ENCODE peak calls at places on chromosome 11, in five cellular contexts. W, T, K, Y and A are unnamed samples.

GRCh38 chr11:4539603-4540219 is 5.3 kb upstream of the OR52M1 start:
- DNase-seq in W (peak), T (no peak), K (peak), Y (peak), A (no peak)

GRCh38 chr11:128283445-128283844 is 303.9 kb downstream of the ETS1 start:
- DNase-seq in W (no peak), T (no peak), K (no peak), Y (no peak), A (no peak)

GRCh38 chr11:27174026-27174425 is 133.4 kb downstream of the BBOX1 start:
- DNase-seq in W (no peak), T (no peak), K (no peak), Y (no peak), A (no peak)

GRCh38 chr11:17574141-17574798 is 27.2 kb downstream of the OTOG start:
- DNase-seq in W (no peak), T (no peak), K (no peak), Y (no peak), A (no peak)

GRCh38 chr11:27611390-27611789 is 88.9 kb downstream of the BDNF start:
- DNase-seq in W (no peak), T (no peak), K (no peak), Y (no peak), A (no peak)

GRCh38 chr11:112229159-112229558 is 2.9 kb downstream of the PTS start:
- DNase-seq in W (no peak), T (no peak), K (no peak), Y (no peak), A (no peak)

GRCh38 chr11:985435-985834 is 51.1 kb downstream of the MUC6 start:
- DNase-seq in W (peak), T (no peak), K (no peak), Y (no peak), A (no peak)

GRCh38 chr11:61011950-61012830 is 40.7 kb downstream of the CD6 start:
- DNase-seq in W (no peak), T (no peak), K (no peak), Y (no peak), A (no peak)

GRCh38 chr11:124753207-124753606 is 1.2 kb upstream of the VSIG2 start:
- DNase-seq in W (no peak), T (no peak), K (no peak), Y (no peak), A (no peak)

GRCh38 chr11:110629594-110629993 is 82.6 kb downstream of the ARHGAP20 start:
- DNase-seq in W (peak), T (no peak), K (no peak), Y (no peak), A (no peak)

GRCh38 chr11:72138821-72139390 is 3.4 kb downstream of the FOLR3 start:
- DNase-seq in W (no peak), T (no peak), K (no peak), Y (no peak), A (no peak)